ENCODE peak calls at places on chromosomes 2 and 18, in four cellular contexts. One of them, this sample, is unnamed.

GRCh38 chr2:127504552-127505460 is 21.5 kb downstream of the IWS1 start:
- DNase-seq in GM10248: no peak
- DNase-seq in AG09309: no peak
- DNase-seq in fibroblast of lung: no peak
- DNase-seq in this sample: no peak

GRCh38 chr2:238518828-238519186 is 92.1 kb downstream of the ASB1 start:
- DNase-seq in AG09309: no peak
- DNase-seq in GM10248: no peak
- DNase-seq in fibroblast of lung: no peak
- DNase-seq in this sample: no peak

GRCh38 chr2:48220463-48220862 is 309.5 kb upstream of the STON1 start:
- DNase-seq in GM10248: no peak
- DNase-seq in fibroblast of lung: no peak
- DNase-seq in AG09309: no peak
- DNase-seq in this sample: no peak

GRCh38 chr2:230174466-230174865 is 45.3 kb downstream of the SP110 start:
- DNase-seq in AG09309: no peak
- DNase-seq in GM10248: no peak
- DNase-seq in fibroblast of lung: no peak
- DNase-seq in this sample: no peak

GRCh38 chr18:47935321-47935720 is 4.9 kb upstream of the SMAD2 start:
- DNase-seq in fibroblast of lung: no peak
- DNase-seq in GM10248: no peak
- DNase-seq in AG09309: no peak
- DNase-seq in this sample: no peak

GRCh38 chr2:95269036-95269680 is 5.1 kb upstream of the PROM2 start:
- DNase-seq in fibroblast of lung: no peak
- DNase-seq in AG09309: no peak
- DNase-seq in GM10248: no peak
- DNase-seq in this sample: no peak

GRCh38 chr2:209787416-209787815 is 15.8 kb downstream of the UNC80 start:
- DNase-seq in GM10248: no peak
- DNase-seq in fibroblast of lung: no peak
- DNase-seq in AG09309: no peak
- DNase-seq in this sample: no peak

GRCh38 chr2:159712194-159712928 is at the start of gene MARCHF7:
- DNase-seq in fibroblast of lung: peak; percentile 95
- DNase-seq in GM10248: peak; percentile 98
- DNase-seq in AG09309: peak; percentile 75
- DNase-seq in this sample: peak; percentile 83

GRCh38 chr2:221042926-221043325 is 529.2 kb downstream of the EPHA4 start:
- DNase-seq in fibroblast of lung: no peak
- DNase-seq in GM10248: no peak
- DNase-seq in AG09309: no peak
- DNase-seq in this sample: no peak

GRCh38 chr2:129901754-129902415 is 77.6 kb upstream of the RAB6C start:
- DNase-seq in fibroblast of lung: no peak
- DNase-seq in GM10248: no peak
- DNase-seq in AG09309: no peak
- DNase-seq in this sample: no peak

GRCh38 chr18:76452357-76452756 is 42.7 kb downstream of the ZNF516 start:
- DNase-seq in AG09309: no peak
- DNase-seq in fibroblast of lung: peak; percentile 65
- DNase-seq in GM10248: no peak
- DNase-seq in this sample: no peak

GRCh38 chr2:173210270-173211196 is 134.9 kb downstream of the MAP3K20 start:
- DNase-seq in GM10248: peak; percentile 62
- DNase-seq in fibroblast of lung: peak; percentile 97
- DNase-seq in AG09309: peak; percentile 90
- DNase-seq in this sample: peak; percentile 85

GRCh38 chr2:100058014-100058310 is 84.4 kb downstream of the AFF3 start:
- DNase-seq in fibroblast of lung: no peak
- DNase-seq in GM10248: no peak
- DNase-seq in AG09309: no peak
- DNase-seq in this sample: no peak

GRCh38 chr2:195536863-195537262 is 120.2 kb upstream of the SLC39A10 start:
- DNase-seq in fibroblast of lung: no peak
- DNase-seq in GM10248: no peak
- DNase-seq in AG09309: no peak
- DNase-seq in this sample: no peak

GRCh38 chr2:26557244-26557925 is 79.5 kb upstream of the OTOF start:
- DNase-seq in AG09309: no peak
- DNase-seq in GM10248: no peak
- DNase-seq in fibroblast of lung: no peak
- DNase-seq in this sample: no peak

GRCh38 chr2:170314744-170315447 is 136.9 kb downstream of the MYO3B start:
- DNase-seq in GM10248: no peak
- DNase-seq in AG09309: no peak
- DNase-seq in fibroblast of lung: no peak
- DNase-seq in this sample: no peak

GRCh38 chr2:64329848-64330247 is 124.1 kb upstream of the LGALSL start:
- DNase-seq in AG09309: no peak
- DNase-seq in GM10248: no peak
- DNase-seq in fibroblast of lung: peak; percentile 67
- DNase-seq in this sample: no peak

GRCh38 chr2:47226124-47227040 is 71.3 kb upstream of the STPG4 start:
- DNase-seq in GM10248: no peak
- DNase-seq in AG09309: no peak
- DNase-seq in fibroblast of lung: peak; percentile 76
- DNase-seq in this sample: no peak

GRCh38 chr2:148978736-148979135 is 59.8 kb upstream of the LYPD6B start:
- DNase-seq in GM10248: no peak
- DNase-seq in fibroblast of lung: peak; percentile 55
- DNase-seq in AG09309: no peak
- DNase-seq in this sample: no peak

GRCh38 chr2:70580352-70580751 is 26.7 kb upstream of the TGFA start:
- DNase-seq in GM10248: no peak
- DNase-seq in fibroblast of lung: no peak
- DNase-seq in AG09309: no peak
- DNase-seq in this sample: no peak

GRCh38 chr2:38074047-38074774 is 1.7 kb downstream of the CYP1B1 start:
- DNase-seq in fibroblast of lung: no peak
- DNase-seq in AG09309: no peak
- DNase-seq in GM10248: peak; percentile 31
- DNase-seq in this sample: no peak

GRCh38 chr2:39375917-39376316 is 61.2 kb downstream of the MAP4K3 start:
- DNase-seq in AG09309: no peak
- DNase-seq in fibroblast of lung: no peak
- DNase-seq in GM10248: no peak
- DNase-seq in this sample: no peak

DNA sequence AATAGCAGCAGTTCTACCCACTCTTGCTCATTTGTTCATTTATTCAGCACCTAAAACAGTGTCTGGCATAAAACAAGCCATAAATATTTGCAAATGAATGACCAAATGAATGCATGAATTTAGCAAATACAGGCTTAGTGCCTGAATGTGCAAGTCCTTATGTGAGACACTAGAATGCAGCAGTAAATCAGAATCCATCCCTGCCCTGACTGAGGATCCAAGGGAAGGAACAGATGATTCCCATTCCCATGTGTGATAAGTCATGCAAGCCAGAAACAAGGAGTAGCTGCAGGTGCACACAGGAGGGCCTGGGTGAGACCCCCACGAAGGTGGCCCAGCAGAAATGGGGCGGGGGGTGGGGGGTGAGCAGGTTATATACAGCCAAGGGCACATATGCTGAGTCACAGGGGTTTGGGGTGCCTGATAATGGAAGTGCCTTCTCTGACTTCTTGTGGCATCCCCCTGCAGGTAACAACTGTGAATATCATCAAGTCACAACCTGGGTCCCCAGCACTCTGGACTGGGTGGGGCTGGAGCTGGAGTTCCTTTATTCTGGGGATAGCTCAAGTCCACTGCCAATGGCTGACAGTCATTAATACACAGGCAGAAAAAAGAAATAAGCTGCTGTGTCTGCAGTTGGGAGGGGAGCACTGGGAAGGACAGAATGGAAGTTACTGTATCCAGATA is 311.9 kb downstream of the TXNL1 start:
- DNase-seq in GM10248: no peak
- DNase-seq in fibroblast of lung: no peak
- DNase-seq in AG09309: no peak
- DNase-seq in this sample: no peak
- TF ChIP-seq CTCF in GM10248: no peak
- TF ChIP-seq CTCF in fibroblast of lung: no peak
- TF ChIP-seq CTCF in AG09309: no peak
- TF ChIP-seq CTCF in this sample: no peak

GRCh38 chr2:232888099-232888836 is 18.2 kb downstream of the SNORC start:
- DNase-seq in fibroblast of lung: no peak
- DNase-seq in AG09309: no peak
- DNase-seq in GM10248: no peak
- DNase-seq in this sample: no peak

GRCh38 chr2:232888839-232889529 is 18.9 kb downstream of the SNORC start:
- DNase-seq in AG09309: no peak
- DNase-seq in GM10248: no peak
- DNase-seq in fibroblast of lung: no peak
- DNase-seq in this sample: no peak

GRCh38 chr2:232890536-232890895 is 20.5 kb downstream of the SNORC start:
- DNase-seq in GM10248: no peak
- DNase-seq in fibroblast of lung: no peak
- DNase-seq in AG09309: no peak
- DNase-seq in this sample: no peak

GRCh38 chr2:232890896-232891601 is 21.0 kb downstream of the SNORC start:
- DNase-seq in GM10248: no peak
- DNase-seq in AG09309: no peak
- DNase-seq in fibroblast of lung: no peak
- DNase-seq in this sample: no peak

GRCh38 chr2:232889876-232890401 is 19.9 kb downstream of the SNORC start:
- DNase-seq in AG09309: no peak
- DNase-seq in fibroblast of lung: no peak
- DNase-seq in GM10248: no peak
- DNase-seq in this sample: no peak
- TF ChIP-seq CTCF in AG09309: no peak
- TF ChIP-seq CTCF in fibroblast of lung: no peak
- TF ChIP-seq CTCF in GM10248: no peak
- TF ChIP-seq CTCF in this sample: no peak

GRCh38 chr2:41870257-41870570 is 177.6 kb upstream of the PKDCC start:
- DNase-seq in GM10248: no peak
- DNase-seq in fibroblast of lung: no peak
- DNase-seq in AG09309: no peak
- DNase-seq in this sample: no peak

GRCh38 chr2:41872646-41873045 is 175.2 kb upstream of the PKDCC start:
- DNase-seq in GM10248: no peak
- DNase-seq in AG09309: no peak
- DNase-seq in fibroblast of lung: no peak
- DNase-seq in this sample: no peak

GRCh38 chr2:41873102-41873501 is 174.7 kb upstream of the PKDCC start:
- DNase-seq in GM10248: no peak
- DNase-seq in fibroblast of lung: no peak
- DNase-seq in AG09309: no peak
- DNase-seq in this sample: no peak

GRCh38 chr2:41869542-41870256 is 178.1 kb upstream of the PKDCC start:
- DNase-seq in fibroblast of lung: peak; percentile 71
- DNase-seq in AG09309: no peak
- DNase-seq in GM10248: peak; percentile 77
- DNase-seq in this sample: no peak

GRCh38 chr2:41870948-41871522 is 176.8 kb upstream of the PKDCC start:
- DNase-seq in fibroblast of lung: peak; percentile 20
- DNase-seq in AG09309: no peak
- DNase-seq in GM10248: no peak
- DNase-seq in this sample: no peak
- TF ChIP-seq CTCF in fibroblast of lung: peak; percentile 55
- TF ChIP-seq CTCF in AG09309: peak; percentile 39
- TF ChIP-seq CTCF in GM10248: no peak
- TF ChIP-seq CTCF in this sample: peak; percentile 54

GRCh38 chr2:27823564-27823963 is 52.0 kb downstream of the MRPL33 start:
- DNase-seq in fibroblast of lung: no peak
- DNase-seq in AG09309: no peak
- DNase-seq in GM10248: no peak
- DNase-seq in this sample: no peak
- TF ChIP-seq CTCF in fibroblast of lung: no peak
- TF ChIP-seq CTCF in AG09309: no peak
- TF ChIP-seq CTCF in GM10248: no peak
- TF ChIP-seq CTCF in this sample: no peak

GRCh38 chr2:61378281-61378680 is 92.6 kb downstream of the USP34 start:
- DNase-seq in AG09309: no peak
- DNase-seq in fibroblast of lung: no peak
- DNase-seq in GM10248: no peak
- DNase-seq in this sample: no peak
- TF ChIP-seq CTCF in AG09309: no peak
- TF ChIP-seq CTCF in fibroblast of lung: no peak
- TF ChIP-seq CTCF in GM10248: no peak
- TF ChIP-seq CTCF in this sample: no peak

GRCh38 chr2:23760746-23761145 is 166.2 kb downstream of the ATAD2B start:
- DNase-seq in GM10248: no peak
- DNase-seq in AG09309: no peak
- DNase-seq in fibroblast of lung: peak; percentile 90
- DNase-seq in this sample: no peak
- TF ChIP-seq CTCF in GM10248: no peak
- TF ChIP-seq CTCF in AG09309: peak; percentile 17
- TF ChIP-seq CTCF in fibroblast of lung: peak; percentile 28
- TF ChIP-seq CTCF in this sample: peak; percentile 27

GRCh38 chr2:181258761-181259160 is 198.4 kb upstream of the ITGA4 start:
- DNase-seq in GM10248: no peak
- DNase-seq in fibroblast of lung: no peak
- DNase-seq in AG09309: peak; percentile 82
- DNase-seq in this sample: no peak
- TF ChIP-seq CTCF in GM10248: no peak
- TF ChIP-seq CTCF in fibroblast of lung: no peak
- TF ChIP-seq CTCF in AG09309: no peak
- TF ChIP-seq CTCF in this sample: no peak

DNA sequence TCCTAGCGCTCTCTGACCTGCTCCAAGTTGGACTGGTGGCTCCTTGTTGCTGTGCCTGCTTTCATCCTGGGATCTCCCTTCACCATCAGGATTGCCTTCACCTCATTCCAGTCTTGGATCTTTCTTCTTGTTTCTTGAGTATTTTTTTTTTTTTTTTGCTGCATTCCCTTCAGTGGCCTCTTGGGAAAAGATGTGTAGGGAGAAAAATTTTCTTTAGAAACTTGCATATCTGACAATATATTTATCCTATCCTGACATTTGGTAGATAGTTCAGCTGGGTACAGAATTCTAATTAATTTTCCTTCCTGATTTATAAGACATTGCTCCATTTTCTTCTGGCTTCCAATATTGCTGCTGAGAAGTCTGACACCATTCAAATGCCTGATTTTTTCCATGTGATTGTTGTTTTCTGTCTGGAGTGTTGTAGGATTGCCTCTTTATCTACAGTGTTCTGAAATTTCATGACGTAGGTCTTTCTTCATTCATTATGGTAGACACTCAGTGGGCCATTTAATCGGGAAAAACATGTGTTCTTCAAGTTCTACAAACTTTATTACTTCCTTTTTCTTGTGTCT is 23.0 kb upstream of the IL1A start:
- DNase-seq in fibroblast of lung: no peak
- DNase-seq in AG09309: no peak
- DNase-seq in GM10248: no peak
- DNase-seq in this sample: no peak
- TF ChIP-seq CTCF in fibroblast of lung: no peak
- TF ChIP-seq CTCF in AG09309: no peak
- TF ChIP-seq CTCF in GM10248: no peak
- TF ChIP-seq CTCF in this sample: peak; percentile 16

GRCh38 chr2:113376248-113376934 is 61.1 kb upstream of the ZNG1B start:
- DNase-seq in GM10248: no peak
- DNase-seq in fibroblast of lung: no peak
- DNase-seq in AG09309: no peak
- DNase-seq in this sample: no peak

GRCh38 chr2:113370030-113370429 is 67.5 kb upstream of the ZNG1B start:
- DNase-seq in fibroblast of lung: no peak
- DNase-seq in AG09309: no peak
- DNase-seq in GM10248: no peak
- DNase-seq in this sample: no peak

GRCh38 chr2:113370478-113371091 is 66.9 kb upstream of the ZNG1B start:
- DNase-seq in AG09309: peak; percentile 37
- DNase-seq in GM10248: peak; percentile 49
- DNase-seq in fibroblast of lung: peak; percentile 83
- DNase-seq in this sample: peak; percentile 27
- TF ChIP-seq CTCF in AG09309: peak; percentile 69
- TF ChIP-seq CTCF in GM10248: peak; percentile 53
- TF ChIP-seq CTCF in fibroblast of lung: peak; percentile 64
- TF ChIP-seq CTCF in this sample: peak; percentile 59

This sample was measured in retinal pigment epithelial cell.